ENCODE peak calls at places on chromosomes 7 and 10, in seven cellular contexts. V is stimulated activated effector memory CD8-positive, alpha-beta T cell treated with anti-CD3 and anti-CD28 coated beads, Interleukin-12 subunit alpha, Interleukin-12 subunit beta, amount 100 ng/mL, for 72 hours; P is MCF 10A; R is tibial nerve; I is amniotic stem cell; X is SW480; Q is effector memory CD4-positive, alpha-beta T cell. Z is an unnamed sample.

GRCh38 chr10:118209215-118209614 is 132.9 kb downstream of the FAM204A start:
- DNase-seq in V (no peak), P (no peak), R (no peak), I (no peak), X (peak), Q (no peak), Z (no peak)

GRCh38 chr7:7992502-7992901 is 23.9 kb downstream of the GLCCI1 start:
- DNase-seq in V (no peak), P (no peak), R (no peak), I (no peak), X (no peak), Q (no peak), Z (no peak)

GRCh38 chr10:25725917-25726716 is 207.9 kb upstream of the MYO3A start:
- DNase-seq in V (no peak), P (peak), R (no peak), I (peak), X (peak), Q (no peak), Z (no peak)

GRCh38 chr7:27204851-27205322 is 5.0 kb upstream of the HOXA13 start:
- DNase-seq in V (no peak), P (no peak), R (no peak), I (no peak), X (no peak), Q (no peak), Z (no peak)

GRCh38 chr10:5550621-5551530 is 26.1 kb downstream of the CALML3 start:
- DNase-seq in V (no peak), P (peak), R (no peak), I (no peak), X (peak), Q (no peak), Z (no peak)

GRCh38 chr7:32070406-32071360 is at the start of gene PDE1C:
- DNase-seq in V (no peak), P (no peak), R (no peak), I (no peak), X (no peak), Q (no peak), Z (no peak)

GRCh38 chr7:104960741-104961479 is 53.1 kb upstream of the KMT2E start:
- DNase-seq in V (no peak), P (peak), R (no peak), I (no peak), X (no peak), Q (no peak), Z (no peak)

GRCh38 chr10:109374215-109374614 is 549.1 kb downstream of the XPNPEP1 start:
- DNase-seq in V (no peak), P (no peak), R (no peak), I (peak), X (no peak), Q (no peak), Z (no peak)

GRCh38 chr7:35748348-35748747 is 52.5 kb upstream of the SEPTIN7 start:
- DNase-seq in V (no peak), P (no peak), R (no peak), I (no peak), X (no peak), Q (no peak), Z (no peak)

GRCh38 chr7:12228024-12228423 is 16.9 kb downstream of the TMEM106B start:
- DNase-seq in V (no peak), P (no peak), R (no peak), I (no peak), X (no peak), Q (no peak), Z (no peak)

GRCh38 chr10:28681928-28682750 is 4.8 kb downstream of the BAMBI start:
- DNase-seq in V (no peak), P (no peak), R (no peak), I (no peak), X (peak), Q (no peak), Z (no peak)

GRCh38 chr7:155844526-155844925 is 32.3 kb upstream of the SHH start:
- DNase-seq in V (no peak), P (no peak), R (no peak), I (no peak), X (no peak), Q (no peak), Z (no peak)

GRCh38 chr7:116614509-116615285 is 57.3 kb upstream of the MET start:
- DNase-seq in V (no peak), P (no peak), R (no peak), I (no peak), X (no peak), Q (no peak), Z (no peak)

GRCh38 chr7:148340881-148341280 is 249.7 kb upstream of the C7orf33 start:
- DNase-seq in V (no peak), P (no peak), R (no peak), I (no peak), X (no peak), Q (no peak), Z (no peak)

GRCh38 chr10:84076047-84076388 is 63.3 kb upstream of the GHITM start:
- DNase-seq in V (no peak), P (peak), R (no peak), I (peak), X (no peak), Q (no peak), Z (no peak)

GRCh38 chr10:110207805-110208613 is 604 bp downstream of the MXI1 start:
- DNase-seq in V (no peak), P (peak), R (no peak), I (no peak), X (peak), Q (peak), Z (peak)

GRCh38 chr10:126431816-126432215 is 43.5 kb upstream of the ADAM12 start:
- DNase-seq in V (no peak), P (no peak), R (no peak), I (no peak), X (no peak), Q (no peak), Z (no peak)

GRCh38 chr7:122803323-122803722 is 82.9 kb downstream of the CADPS2 start:
- DNase-seq in V (no peak), P (peak), R (no peak), I (peak), X (peak), Q (no peak), Z (no peak)

GRCh38 chr10:112052176-112052575 is 131.4 kb downstream of the GPAM start:
- DNase-seq in V (no peak), P (no peak), R (no peak), I (no peak), X (no peak), Q (no peak), Z (no peak)

GRCh38 chr10:113347508-113347907 is 205.3 kb upstream of the HABP2 start:
- DNase-seq in V (no peak), P (no peak), R (no peak), I (no peak), X (no peak), Q (no peak), Z (no peak)

GRCh38 chr10:74987339-74988054 is 124.0 kb upstream of the SAMD8 start:
- DNase-seq in V (no peak), P (no peak), R (no peak), I (no peak), X (no peak), Q (no peak), Z (no peak)

GRCh38 chr10:62005687-62006086 is 104.2 kb downstream of the ARID5B start:
- DNase-seq in V (no peak), P (no peak), R (no peak), I (no peak), X (no peak), Q (no peak), Z (no peak)

GRCh38 chr7:106957766-106958165 is 86.7 kb upstream of the PRKAR2B start:
- DNase-seq in V (no peak), P (peak), R (no peak), I (no peak), X (no peak), Q (no peak), Z (no peak)

GRCh38 chr10:10128387-10128786 is 889.3 kb upstream of the CELF2 start:
- DNase-seq in V (no peak), P (peak), R (no peak), I (no peak), X (no peak), Q (no peak), Z (no peak)

GRCh38 chr10:126957111-126957510 is 51.9 kb downstream of the DOCK1 start:
- DNase-seq in V (no peak), P (no peak), R (no peak), I (no peak), X (no peak), Q (no peak), Z (no peak)

GRCh38 chr10:80501913-80502521 is 35.7 kb upstream of the SH2D4B start:
- DNase-seq in V (no peak), P (no peak), R (no peak), I (no peak), X (no peak), Q (no peak), Z (no peak)

Z was measured in effector CD8-positive, alpha-beta T cell.